ENCODE peak calls at places on chromosomes 2 and 18, in seven cellular contexts. C, R, J, F, Z, G and Y are unnamed samples.

GRCh38 chr2:176213406-176213805 is 24.9 kb downstream of the HOXD1 start:
- DNase-seq in G (no peak), F (no peak), C (no peak), Z (no peak), R (no peak), J (no peak), Y (no peak)

GRCh38 chr2:3465844-3466481 is 53.4 kb downstream of the ADI1 start:
- DNase-seq in F (no peak), J (no peak), R (no peak), Z (no peak), G (peak; percentile 34), C (no peak), Y (peak; percentile 51)

GRCh38 chr2:97750017-97750416 is 36.6 kb downstream of the ZAP70 start:
- DNase-seq in F (no peak), R (no peak), C (no peak), J (no peak), Z (no peak), G (no peak), Y (no peak)

GRCh38 chr2:203909192-203909945 is 27.2 kb upstream of the ICOS start:
- DNase-seq in G (peak; percentile 30), F (no peak), J (peak; percentile 46), R (no peak), Z (peak; percentile 32), C (peak; percentile 42), Y (no peak)

GRCh38 chr2:147641644-147642043 is 203.2 kb upstream of the ACVR2A start:
- DNase-seq in J (no peak), C (no peak), G (no peak), F (no peak), Z (no peak), R (no peak), Y (no peak)

GRCh38 chr2:226001716-226002115 is 602.2 kb downstream of the NYAP2 start:
- DNase-seq in R (no peak), C (no peak), F (no peak), G (no peak), Z (no peak), J (no peak), Y (no peak)

GRCh38 chr2:97781981-97782380 is 68.6 kb downstream of the ZAP70 start:
- DNase-seq in F (no peak), G (no peak), Z (no peak), C (no peak), J (peak; percentile 61), R (no peak), Y (no peak)

GRCh38 chr2:136407113-136407951 is 289.4 kb upstream of the CXCR4 start:
- DNase-seq in R (no peak), J (no peak), Z (no peak), F (no peak), C (peak; percentile 29), G (no peak), Y (no peak)

GRCh38 chr2:121335294-121336290 is 50.6 kb upstream of the TFCP2L1 start:
- DNase-seq in C (peak; percentile 24), Z (no peak), F (no peak), R (no peak), J (peak; percentile 53), G (no peak), Y (no peak)

GRCh38 chr2:157480182-157480961 is 36.5 kb upstream of the CYTIP start:
- DNase-seq in Z (no peak), R (peak; percentile 77), J (peak; percentile 73), G (no peak), F (no peak), C (no peak), Y (peak; percentile 88)

GRCh38 chr2:216989335-216990129 is 129.7 kb upstream of the TNP1 start:
- DNase-seq in C (no peak), R (no peak), F (no peak), J (no peak), G (no peak), Z (no peak), Y (no peak)

GRCh38 chr2:15825276-15826060 is 114.9 kb upstream of the MYCN start:
- DNase-seq in Z (no peak), J (no peak), R (no peak), F (no peak), G (no peak), C (no peak), Y (no peak)

GRCh38 chr2:205967391-205968075 is 118.4 kb downstream of the INO80D start:
- DNase-seq in Z (no peak), F (no peak), J (no peak), G (no peak), R (no peak), C (no peak), Y (no peak)

GRCh38 chr2:70730730-70731129 is 37.3 kb downstream of the ADD2 start:
- DNase-seq in G (no peak), F (no peak), C (no peak), J (no peak), Z (no peak), R (no peak), Y (no peak)

GRCh38 chr2:215695876-215696275 is 260.0 kb upstream of the FN1 start:
- DNase-seq in G (no peak), C (no peak), Z (no peak), R (no peak), F (no peak), J (no peak), Y (no peak)

GRCh38 chr2:238094438-238095022 is 5.6 kb upstream of the ESPNL start:
- DNase-seq in C (no peak), R (no peak), F (no peak), G (no peak), Z (no peak), J (no peak), Y (no peak)

GRCh38 chr18:68803371-68803770 is 5.5 kb downstream of the CCDC102B start:
- DNase-seq in R (peak; percentile 40), G (no peak), F (no peak), Z (no peak), C (no peak), J (no peak), Y (peak; percentile 61)

GRCh38 chr18:44036500-44036899 is 644.2 kb upstream of the SETBP1 start:
- DNase-seq in Z (no peak), G (no peak), J (no peak), F (no peak), C (no peak), R (peak; percentile 20), Y (no peak)

GRCh38 chr2:2910259-2910658 is 467.4 kb downstream of the EIPR1 start:
- DNase-seq in F (no peak), Z (no peak), G (no peak), J (no peak), R (no peak), C (no peak), Y (no peak)

GRCh38 chr2:69061518-69061917 is 48.5 kb downstream of the ANTXR1 start:
- DNase-seq in J (no peak), C (no peak), F (no peak), Z (no peak), G (no peak), R (no peak), Y (no peak)

GRCh38 chr2:167294031-167294774 is 405.9 kb downstream of the XIRP2 start:
- DNase-seq in F (no peak), R (peak; percentile 18), Z (peak; percentile 23), C (no peak), G (no peak), J (no peak), Y (peak; percentile 47)

DNA sequence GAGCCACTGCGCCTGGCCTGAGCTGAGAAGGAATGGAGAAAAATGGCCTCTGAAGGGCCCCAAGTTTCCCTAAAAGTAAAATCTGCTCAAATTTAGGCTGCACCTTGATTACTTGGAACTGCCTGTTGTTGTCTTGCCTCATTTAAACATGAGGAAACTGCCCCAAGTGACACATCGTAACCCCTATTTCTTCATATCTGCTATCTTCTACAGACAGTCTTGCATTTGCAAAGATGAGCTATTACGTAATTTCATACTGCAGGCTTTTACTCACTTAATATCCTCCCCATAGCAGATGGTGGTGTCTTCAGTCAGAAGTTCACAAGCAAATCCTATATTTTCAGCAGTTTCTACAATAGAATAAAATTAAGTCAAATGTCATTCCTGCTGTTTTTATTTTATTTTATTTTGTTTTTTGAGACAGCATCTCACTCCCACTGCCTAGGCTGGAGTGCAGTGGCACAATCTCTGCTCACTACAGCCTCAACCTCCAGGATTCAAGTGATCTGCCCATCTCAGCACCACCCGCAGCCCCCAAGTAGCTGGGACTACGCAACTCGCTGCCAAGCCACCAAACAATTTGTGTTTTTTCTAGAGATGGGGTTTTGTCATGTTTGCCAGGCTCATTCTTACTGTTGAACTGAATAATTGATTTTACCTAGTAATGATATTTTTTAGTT is 45.3 kb upstream of the NARS1 start:
- DNase-seq in J (no peak), Z (no peak), F (no peak), C (no peak), G (no peak), R (no peak), Y (no peak)
- H3K4me3 ChIP-seq in J (no peak overlapping the region), Z (no peak overlapping the region), F (no peak overlapping the region), C (no peak overlapping the region), G (no peak overlapping the region), R (no peak overlapping the region), Y (no peak overlapping the region)

GRCh38 chr18:13237073-13237472 is 18.5 kb downstream of the LDLRAD4 start:
- DNase-seq in J (no peak), F (no peak), G (no peak), Z (no peak), R (no peak), C (no peak), Y (no peak)
- H3K4me1 ChIP-seq in J (no peaks in the 10 kb centered on the region), F (no peaks in the 10 kb centered on the region), G (peaks cover 3% of the 10 kb centered on the region), Z (no peaks in the 10 kb centered on the region), R (peaks cover 13% of the 10 kb centered on the region), C (no peaks in the 10 kb centered on the region), Y (peaks cover 5% of the 10 kb centered on the region)

GRCh38 chr2:127615511-127616166 is 30.3 kb upstream of the GPR17 start:
- DNase-seq in Z (no peak), R (no peak), F (no peak), J (no peak), C (no peak), G (no peak), Y (no peak)
- H3K27ac ChIP-seq in Z (peak overlapping the region; percentile 41), R (no peak overlapping the region), F (no peak overlapping the region), J (no peak overlapping the region), C (no peak overlapping the region), G (no peak overlapping the region), Y (no peak overlapping the region)

GRCh38 chr2:41605914-41606313 is 441.9 kb upstream of the PKDCC start:
- DNase-seq in F (no peak), R (no peak), G (no peak), J (no peak), C (no peak), Z (no peak), Y (no peak)

GRCh38 chr2:41610501-41611242 is 437.1 kb upstream of the PKDCC start:
- DNase-seq in C (no peak), Z (no peak), F (no peak), G (no peak), J (no peak), R (no peak), Y (peak; percentile 46)
- H3K4me3 ChIP-seq in C (no peak overlapping the region), Z (no peak overlapping the region), F (no peak overlapping the region), G (no peak overlapping the region), J (no peak overlapping the region), R (no peak overlapping the region), Y (no peak overlapping the region)

GRCh38 chr2:138359532-138359931 is 142.0 kb upstream of the SPOPL start:
- DNase-seq in R (no peak), Z (no peak), J (no peak), G (no peak), F (no peak), C (no peak), Y (no peak)
- H3K4me1 ChIP-seq in R (no peaks in the 10 kb centered on the region), Z (no peaks in the 10 kb centered on the region), J (no peaks in the 10 kb centered on the region), G (peaks cover 1% of the 10 kb centered on the region), F (no peaks in the 10 kb centered on the region), C (no peaks in the 10 kb centered on the region), Y (peaks cover 2% of the 10 kb centered on the region)